ENCODE peak calls at places on chromosomes 16 and 17, in six cellular contexts. R is stimulated activated CD4-positive, alpha-beta T cell treated with anti-CD3 and anti-CD28 coated beads, Interleukin-2, amount 100 ng/mL, for 4 hours; G is choroid plexus epithelial cell; Y is C1 segment of cervical spinal cord; H is Calu3; B is endothelial cell. E is an unnamed sample.

GRCh38 chr17:70091681-70092080 is 16.7 kb downstream of the KCNJ16 start:
- DNase-seq in B (no peak), H (no peak), G (no peak), Y (no peak), R (no peak), E (no peak)

GRCh38 chr16:57723170-57723569 is 12.4 kb upstream of the KATNB1 start:
- DNase-seq in H (peak; percentile 42), B (peak; percentile 56), R (no peak), Y (no peak), G (peak; percentile 28), E (no peak)

GRCh38 chr16:59164461-59164860 is 430.3 kb upstream of the GOT2 start:
- DNase-seq in G (peak; percentile 6), R (no peak), Y (no peak), H (no peak), B (peak; percentile 36), E (no peak)

GRCh38 chr17:7548585-7549400 is at the start of gene TNFSF12:
- DNase-seq in B (peak; percentile 44), Y (no peak), H (peak; percentile 16), G (peak; percentile 11), R (peak; percentile 38), E (no peak)

GRCh38 chr16:81136331-81137011 is 40.3 kb upstream of the GCSH start:
- DNase-seq in R (no peak), H (no peak), G (no peak), B (no peak), Y (peak; percentile 3), E (no peak)

GRCh38 chr16:72111653-72112451 is 18.2 kb downstream of the DHX38 start:
- DNase-seq in B (no peak), R (no peak), H (no peak), G (no peak), Y (no peak), E (no peak)

GRCh38 chr17:17736205-17737183 is 55.2 kb downstream of the RAI1 start:
- DNase-seq in R (no peak), G (no peak), H (no peak), B (no peak), Y (no peak), E (no peak)

GRCh38 chr16:67296422-67296821 is 17.1 kb downstream of the PLEKHG4 start:
- DNase-seq in B (no peak), H (no peak), R (no peak), Y (no peak), G (peak; percentile 45), E (no peak)

GRCh38 chr16:75099738-75100615 is 16.6 kb downstream of the LDHD start:
- DNase-seq in G (no peak), B (no peak), R (no peak), Y (no peak), H (no peak), E (no peak)

GRCh38 chr16:84088695-84089395 is 27.9 kb downstream of the MBTPS1 start:
- DNase-seq in H (no peak), G (no peak), R (peak; percentile 17), B (no peak), Y (no peak), E (peak; percentile 10)

GRCh38 chr17:19975601-19976000 is 2.0 kb downstream of the AKAP10 start:
- DNase-seq in B (no peak), H (no peak), Y (no peak), G (no peak), R (no peak), E (no peak)

GRCh38 chr17:14303343-14304221 is 2.7 kb downstream of the HS3ST3B1 start:
- DNase-seq in R (no peak), B (peak; percentile 33), G (peak; percentile 43), Y (no peak), H (no peak), E (no peak)

GRCh38 chr17:76107507-76107906 is 3.9 kb upstream of the EXOC7 start:
- DNase-seq in G (peak; percentile 33), H (no peak), R (no peak), B (no peak), Y (no peak), E (no peak)

GRCh38 chr16:2058901-2059300 is 11.1 kb downstream of the TSC2 start:
- DNase-seq in R (no peak), G (no peak), H (no peak), B (no peak), Y (no peak), E (no peak)

E was measured in activated T-cell treated with anti-CD3 and anti-CD28 coated beads for 4 hours.